ENCODE peak calls at places on chromosomes 11 and 22, in six cellular contexts. Z, S, Q, O, K and G are unnamed samples.

GRCh38 chr22:40478456-40479125 is 108.2 kb downstream of the SGSM3 start:
- DNase-seq in K (no peak), Z (no peak), S (no peak), Q (no peak), O (no peak), G (no peak)

GRCh38 chr11:65577756-65578109 is 1.9 kb downstream of the EHBP1L1 start:
- DNase-seq in Q (no peak), K (no peak), S (no peak), O (no peak), Z (no peak), G (no peak)

GRCh38 chr11:15258433-15259350 is 144.0 kb downstream of the INSC start:
- DNase-seq in Q (peak), Z (no peak), K (no peak), O (no peak), S (no peak), G (peak)

GRCh38 chr11:3675971-3676370 is 4.8 kb upstream of the CHRNA10 start:
- DNase-seq in O (no peak), S (no peak), K (no peak), Z (no peak), Q (peak), G (no peak)

GRCh38 chr11:61384271-61385242 is 7.8 kb upstream of the TMEM216 start:
- DNase-seq in S (no peak), Z (no peak), Q (no peak), K (peak), O (no peak), G (peak)

GRCh38 chr22:28931844-28932561 is 48.6 kb downstream of the ZNRF3 start:
- DNase-seq in O (no peak), S (no peak), Z (no peak), Q (no peak), K (no peak), G (no peak)

GRCh38 chr22:31279821-31280496 is 12.3 kb downstream of the PIK3IP1 start:
- DNase-seq in S (no peak), Z (no peak), K (no peak), Q (peak), O (no peak), G (peak)

GRCh38 chr11:71244116-71244815 is 8.1 kb downstream of the SHANK2 start:
- DNase-seq in Z (no peak), O (no peak), Q (no peak), K (peak), S (no peak), G (no peak)

GRCh38 chr11:111912535-111912934 is at the start of gene HSPB2:
- DNase-seq in S (no peak), O (no peak), Z (no peak), Q (no peak), K (no peak), G (no peak)

GRCh38 chr11:111128471-111128870 is 117.1 kb upstream of the POU2AF2 start:
- DNase-seq in O (no peak), Z (no peak), Q (no peak), S (no peak), K (no peak), G (no peak)

GRCh38 chr11:95092549-95093324 is 3.1 kb downstream of the ENDOD1 start:
- DNase-seq in Z (peak), K (no peak), S (no peak), Q (peak), O (no peak), G (peak)

GRCh38 chr11:79535606-79536005 is 94.8 kb upstream of the TENM4 start:
- DNase-seq in O (no peak), Z (no peak), S (no peak), Q (no peak), K (no peak), G (no peak)

GRCh38 chr11:75839851-75840250 is 24.8 kb downstream of the UVRAG start:
- DNase-seq in O (no peak), K (no peak), Q (no peak), S (no peak), Z (no peak), G (peak)

GRCh38 chr11:1388763-1389102 is 1.0 kb upstream of the BRSK2 start:
- DNase-seq in Z (no peak), K (no peak), Q (no peak), O (no peak), S (no peak), G (no peak)

GRCh38 chr11:65292866-65293265 is 21.8 kb upstream of the CDC42EP2 start:
- DNase-seq in K (no peak), Q (no peak), Z (no peak), O (no peak), S (no peak), G (no peak)

GRCh38 chr22:20931126-20931654 is 14.0 kb downstream of the CRKL start:
- DNase-seq in O (no peak), S (no peak), Q (no peak), K (no peak), Z (no peak), G (no peak)

GRCh38 chr11:19744130-19744529 is 31.5 kb downstream of the NAV2 start:
- DNase-seq in Q (no peak), S (no peak), K (no peak), Z (no peak), O (no peak), G (no peak)

GRCh38 chr11:59615132-59615636 is 390 bp downstream of the OSBP start:
- DNase-seq in S (no peak), Z (peak), O (peak), Q (peak), K (peak), G (peak)

GRCh38 chr11:1487851-1488574 is 1.4 kb upstream of the MOB2 start:
- DNase-seq in O (peak), S (no peak), Q (no peak), K (peak), Z (peak), G (no peak)

GRCh38 chr11:93481696-93482095 is 61.5 kb downstream of the SMCO4 start:
- DNase-seq in O (no peak), K (no peak), Z (no peak), Q (no peak), S (no peak), G (no peak)

GRCh38 chr22:22030493-22031182 is 48.1 kb upstream of the TOP3B start:
- DNase-seq in S (no peak), Z (peak), O (no peak), Q (no peak), K (no peak), G (no peak)

GRCh38 chr11:85810871-85811611 is at the start of gene SYTL2:
- DNase-seq in K (peak), S (no peak), Q (peak), Z (peak), O (peak), G (peak)

GRCh38 chr11:66317766-66318575 is 1.1 kb upstream of the CD248 start:
- DNase-seq in Z (peak), S (no peak), Q (peak), K (peak), O (no peak), G (peak)

GRCh38 chr22:38607680-38608079 is 37.7 kb upstream of the DMC1 start:
- DNase-seq in O (no peak), S (no peak), Q (no peak), K (no peak), Z (no peak), G (no peak)

GRCh38 chr22:17199131-17199731 is 20.0 kb downstream of the ADA2 start:
- DNase-seq in Z (no peak), Q (no peak), S (no peak), K (no peak), O (no peak), G (no peak)

GRCh38 chr11:64652586-64653387 is 61.8 kb downstream of the SLC22A12 start:
- DNase-seq in S (no peak), Z (peak), K (peak), O (peak), Q (peak), G (peak)

GRCh38 chr11:2164861-2165555 is 4.0 kb upstream of the INS start:
- DNase-seq in K (no peak), S (no peak), Q (no peak), Z (no peak), O (no peak), G (no peak)

GRCh38 chr22:19641983-19642451 is 72.3 kb upstream of the SEPTIN5 start:
- DNase-seq in S (no peak), Z (no peak), O (no peak), Q (no peak), K (no peak), G (no peak)

GRCh38 chr22:19643448-19644313 is 70.6 kb upstream of the SEPTIN5 start:
- DNase-seq in Z (no peak), Q (no peak), O (no peak), K (no peak), S (no peak), G (no peak)

GRCh38 chr22:19639610-19640135 is 74.6 kb upstream of the SEPTIN5 start:
- DNase-seq in Z (no peak), K (no peak), Q (no peak), S (no peak), O (no peak), G (no peak)

GRCh38 chr22:19640306-19640705 is 74.0 kb upstream of the SEPTIN5 start:
- DNase-seq in S (no peak), Q (no peak), Z (no peak), O (no peak), K (no peak), G (no peak)

DNA sequence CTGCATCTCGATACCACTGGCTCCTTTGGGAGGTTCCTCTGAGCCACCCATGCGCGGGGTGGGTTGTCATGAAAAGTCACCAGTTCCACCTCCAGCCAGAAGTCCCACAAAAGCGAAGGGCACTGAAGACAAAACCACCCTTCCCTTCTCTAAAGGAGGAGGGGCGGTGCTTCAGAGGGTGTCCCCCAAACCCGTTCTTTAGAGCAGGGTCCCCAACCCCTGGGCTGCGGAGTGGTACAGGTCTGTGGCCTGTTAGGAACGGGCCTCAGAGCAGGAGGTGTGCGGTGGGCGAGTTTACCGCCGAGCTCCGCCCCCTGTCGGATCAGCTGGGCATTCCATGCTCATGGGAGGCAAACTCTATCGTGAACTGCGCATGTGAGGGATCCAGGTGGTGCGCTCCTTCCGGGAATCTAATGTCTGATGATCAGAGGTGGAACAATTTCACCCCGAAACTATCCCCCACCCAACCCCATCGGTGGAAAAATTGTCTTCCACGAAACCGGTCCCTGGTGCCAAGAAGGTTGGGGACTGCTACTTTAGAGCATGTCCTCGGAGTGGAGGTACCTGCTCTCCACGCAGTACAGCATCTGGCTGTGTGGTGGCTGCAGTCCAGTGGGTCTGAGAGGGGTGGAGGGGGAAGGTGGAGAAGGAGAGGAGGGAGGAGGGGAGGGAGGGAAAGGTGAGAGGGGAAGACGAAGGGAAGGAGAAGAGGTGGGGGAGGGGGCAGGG is 72.9 kb upstream of the SEPTIN5 start:
- DNase-seq in O (no peak), Z (no peak), Q (peak), K (no peak), S (no peak), G (peak)
- TF ChIP-seq CTCF in O (peak), Z (peak), Q (peak), K (peak), S (peak), G (peak)

DNA sequence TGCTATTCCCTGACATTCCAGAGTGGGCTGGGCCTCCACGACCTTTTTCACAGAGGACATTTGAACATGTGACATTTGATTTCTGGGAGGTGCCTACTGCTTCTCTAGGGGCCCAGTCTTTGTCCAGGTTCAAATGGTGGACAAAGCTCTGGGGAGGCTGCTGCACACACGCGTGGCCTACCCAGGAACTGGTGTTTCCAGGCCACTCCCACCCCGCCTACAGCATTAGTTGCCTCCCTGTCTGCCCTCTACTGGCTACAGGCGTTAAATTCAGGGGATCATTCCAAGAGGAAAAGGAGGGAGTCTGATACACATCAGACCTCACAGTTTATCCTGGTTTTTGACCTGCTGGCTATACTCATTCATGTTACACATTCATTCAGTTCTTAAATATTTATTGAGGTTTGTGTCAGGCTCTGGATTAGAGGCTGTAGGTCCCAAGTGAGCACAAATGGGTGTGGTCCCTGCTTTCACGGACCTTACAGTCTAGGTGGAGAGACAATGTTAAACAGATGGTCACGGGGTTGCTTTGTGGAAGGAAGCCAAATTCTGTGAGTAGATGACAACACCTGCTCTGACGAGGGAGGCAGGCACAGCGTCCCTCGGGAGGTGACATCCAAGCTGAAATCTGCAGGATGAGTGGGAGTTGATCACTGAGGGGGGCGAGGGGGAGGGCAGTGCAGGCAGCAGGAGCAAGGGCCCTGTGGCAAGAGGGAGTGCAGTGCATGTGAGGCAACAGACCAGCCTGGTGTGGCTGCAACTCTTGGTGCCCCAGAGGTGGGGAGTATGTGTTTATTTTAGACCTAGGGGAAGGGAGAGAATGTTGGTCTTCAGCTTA is 11.8 kb downstream of the TUB start:
- DNase-seq in Q (peak), S (no peak), O (peak), Z (peak), K (no peak), G (peak)
- TF ChIP-seq CTCF in Q (peak), S (peak), O (peak), Z (peak), K (peak), G (peak)

GRCh38 chr22:26890870-26891269 is 233.5 kb downstream of the MIAT start:
- DNase-seq in K (no peak), Q (no peak), O (no peak), S (no peak), Z (no peak), G (no peak)
- TF ChIP-seq CTCF in K (no peak), Q (peak), O (no peak), S (no peak), Z (no peak), G (no peak)

DNA sequence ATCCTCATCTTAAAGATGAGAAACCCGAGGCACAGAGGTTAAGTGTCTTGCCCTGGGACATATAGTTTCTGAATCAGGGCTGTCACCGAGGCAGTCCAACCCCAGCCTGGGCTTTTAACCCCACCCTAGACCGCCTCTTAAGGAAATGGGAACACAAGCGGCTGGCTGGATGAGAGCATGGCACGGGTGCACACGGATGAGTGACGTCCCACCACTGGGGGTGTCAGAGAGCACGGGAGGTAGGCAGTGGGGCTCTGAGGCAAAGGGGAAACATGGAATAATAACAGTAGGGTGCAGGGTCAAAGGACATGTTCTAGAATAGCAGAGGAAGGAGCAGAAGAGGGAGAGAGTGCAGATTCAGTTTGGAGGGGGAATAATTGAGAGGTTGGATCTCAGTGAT is 22.3 kb downstream of the PPFIBP2 start:
- DNase-seq in K (no peak), S (no peak), Z (no peak), Q (no peak), O (no peak), G (no peak)
- TF ChIP-seq CTCF in K (peak), S (no peak), Z (peak), Q (no peak), O (no peak), G (peak)